ENCODE peak calls at places on chromosomes 7 and 10, in five cellular contexts. D is AG09319, C is transverse colon, G is AG09309, P is hepatocyte. X is an unnamed sample.

GRCh38 chr10:68871105-68871711 is 29.9 kb upstream of the DDX50 start:
- DNase-seq in D (no peak), C (no peak), G (no peak), P (peak), X (no peak)

GRCh38 chr10:120414946-120415345 is 42.1 kb upstream of the PLPP4 start:
- DNase-seq in D (no peak), C (no peak), G (no peak), P (no peak), X (no peak)

GRCh38 chr7:73504017-73504416 is 18.1 kb downstream of the BAZ1B start:
- DNase-seq in D (no peak), C (no peak), G (no peak), P (no peak), X (no peak)

GRCh38 chr10:45373003-45373782 is 823 bp upstream of the ALOX5 start:
- DNase-seq in D (no peak), C (peak), G (no peak), P (peak), X (peak)

GRCh38 chr7:138449580-138449979 is 10.5 kb upstream of the TRIM24 start:
- DNase-seq in D (no peak), C (no peak), G (no peak), P (no peak), X (no peak)

GRCh38 chr10:125868372-125868975 is 12.6 kb downstream of the DHX32 start:
- DNase-seq in D (no peak), C (peak), G (peak), P (peak), X (no peak)

GRCh38 chr10:124744047-124744687 is at the start of gene FAM53B:
- DNase-seq in D (no peak), C (peak), G (no peak), P (peak), X (peak)

GRCh38 chr7:131173148-131173890 is 154.4 kb upstream of the MKLN1 start:
- DNase-seq in D (no peak), C (no peak), G (no peak), P (no peak), X (no peak)

GRCh38 chr7:38321515-38321944 is 48.1 kb upstream of the TARP start:
- DNase-seq in D (peak), C (no peak), G (peak), P (no peak), X (no peak)

GRCh38 chr10:115432188-115432819 is 339.1 kb downstream of the ATRNL1 start:
- DNase-seq in D (no peak), C (no peak), G (no peak), P (peak), X (no peak)
- TF ChIP-seq CTCF in D (no peak), C (no peak), G (no peak), P (peak), X (no peak)

DNA sequence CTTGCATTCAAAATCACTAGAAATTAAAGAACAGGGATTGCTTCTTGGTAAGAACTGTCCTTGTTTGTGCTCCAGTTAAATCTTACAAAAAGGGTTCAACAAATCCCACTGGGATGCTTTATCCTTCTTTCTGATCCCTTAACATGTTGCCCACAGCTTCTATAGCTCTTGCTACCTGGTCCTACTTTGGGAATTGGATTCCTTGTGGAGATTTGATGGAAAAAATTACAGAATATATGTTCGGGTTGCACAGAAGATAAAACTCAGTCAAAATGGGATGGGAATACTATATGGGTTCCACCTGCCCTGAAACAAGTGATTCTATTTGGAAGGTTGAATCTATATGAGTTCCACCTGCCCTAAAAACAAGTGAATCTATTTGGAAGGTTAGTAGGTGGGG is at the start of gene OR2A25:
- DNase-seq in D (no peak), C (no peak), G (no peak), P (no peak), X (no peak)
- TF ChIP-seq CTCF in D (no peak), C (no peak), G (no peak), P (no peak), X (no peak)

DNA sequence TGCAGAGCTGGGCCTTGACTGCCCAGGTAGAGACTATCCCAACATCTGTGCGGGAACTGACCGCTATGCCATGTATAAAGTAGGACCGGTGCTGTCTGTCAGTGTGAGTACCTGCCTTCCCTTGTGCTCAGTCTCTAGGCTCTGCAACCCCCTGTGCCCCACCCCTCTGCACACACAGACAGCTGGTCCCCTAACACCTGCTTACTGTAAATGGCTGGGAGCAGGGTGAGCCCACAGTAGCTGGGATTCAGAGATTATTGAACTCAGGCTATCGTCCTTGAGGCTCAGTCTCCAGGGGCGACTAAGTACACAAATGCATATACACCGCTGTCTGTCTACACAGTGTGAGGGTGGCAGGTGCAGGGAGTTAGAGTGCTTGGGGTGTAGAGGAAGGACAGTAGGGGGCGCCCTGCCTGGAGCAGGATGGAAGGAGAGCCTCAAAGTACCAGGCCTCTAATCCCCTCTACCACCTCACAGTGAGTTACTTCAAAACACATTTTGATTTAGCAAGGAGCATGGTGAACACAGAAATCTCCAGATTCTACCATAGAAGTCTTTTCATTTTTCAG is 12.9 kb downstream of the UPP1 start:
- DNase-seq in D (no peak), C (no peak), G (no peak), P (no peak), X (no peak)
- TF ChIP-seq CTCF in D (peak), C (no peak), G (peak), P (no peak), X (no peak)

GRCh38 chr7:115747174-115747573 is 283.4 kb downstream of the TFEC start:
- DNase-seq in D (no peak), C (no peak), G (no peak), P (no peak), X (no peak)

GRCh38 chr7:115754226-115754625 is 276.3 kb downstream of the TFEC start:
- DNase-seq in D (no peak), C (no peak), G (no peak), P (no peak), X (no peak)

GRCh38 chr7:115749924-115750323 is 280.6 kb downstream of the TFEC start:
- DNase-seq in D (no peak), C (no peak), G (no peak), P (peak), X (no peak)

GRCh38 chr7:115748123-115748738 is 282.3 kb downstream of the TFEC start:
- DNase-seq in D (peak), C (no peak), G (no peak), P (peak), X (no peak)
- TF ChIP-seq CTCF in D (peak), C (peak), G (peak), P (peak), X (no peak)

GRCh38 chr7:140005754-140006503 is 56.8 kb downstream of the PARP12 start:
- DNase-seq in D (no peak), C (no peak), G (no peak), P (peak), X (no peak)
- TF ChIP-seq CTCF in D (peak), C (no peak), G (peak), P (peak), X (no peak)

GRCh38 chr7:129495987-129496386 is 6.3 kb upstream of the SMKR1 start:
- DNase-seq in D (no peak), C (no peak), G (no peak), P (no peak), X (no peak)

GRCh38 chr7:129492406-129492805 is 9.9 kb upstream of the SMKR1 start:
- DNase-seq in D (no peak), C (no peak), G (no peak), P (no peak), X (no peak)

GRCh38 chr7:129496653-129497052 is 5.7 kb upstream of the SMKR1 start:
- DNase-seq in D (no peak), C (no peak), G (no peak), P (no peak), X (no peak)

GRCh38 chr7:129494041-129494440 is 8.3 kb upstream of the SMKR1 start:
- DNase-seq in D (peak), C (no peak), G (peak), P (peak), X (no peak)

GRCh38 chr7:129493555-129493954 is 8.8 kb upstream of the SMKR1 start:
- DNase-seq in D (no peak), C (no peak), G (no peak), P (no peak), X (no peak)
- TF ChIP-seq CTCF in D (peak), C (no peak), G (peak), P (peak), X (no peak)

DNA sequence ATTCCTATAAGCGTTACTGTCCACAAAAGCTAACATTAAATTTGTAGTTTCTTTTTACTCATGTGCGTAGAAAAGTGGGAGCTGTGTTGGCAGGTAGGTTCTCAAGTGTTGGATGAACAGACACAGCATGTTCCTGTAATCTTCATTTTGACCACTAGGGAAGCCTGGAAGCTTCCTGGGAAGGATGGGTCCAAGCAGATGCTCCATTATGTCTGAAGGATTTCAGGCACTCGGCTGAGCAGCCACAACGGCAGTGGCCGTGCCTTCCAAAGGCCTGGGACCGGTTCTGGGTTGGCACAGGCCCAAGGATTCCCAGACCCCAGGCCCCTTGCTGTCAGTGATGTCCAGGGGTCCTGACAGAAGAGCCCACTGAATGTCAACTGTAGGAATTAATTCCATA is 386.3 kb downstream of the TNS3 start:
- DNase-seq in D (no peak), C (no peak), G (no peak), P (no peak), X (no peak)
- TF ChIP-seq CTCF in D (no peak), C (no peak), G (peak), P (no peak), X (no peak)

DNA sequence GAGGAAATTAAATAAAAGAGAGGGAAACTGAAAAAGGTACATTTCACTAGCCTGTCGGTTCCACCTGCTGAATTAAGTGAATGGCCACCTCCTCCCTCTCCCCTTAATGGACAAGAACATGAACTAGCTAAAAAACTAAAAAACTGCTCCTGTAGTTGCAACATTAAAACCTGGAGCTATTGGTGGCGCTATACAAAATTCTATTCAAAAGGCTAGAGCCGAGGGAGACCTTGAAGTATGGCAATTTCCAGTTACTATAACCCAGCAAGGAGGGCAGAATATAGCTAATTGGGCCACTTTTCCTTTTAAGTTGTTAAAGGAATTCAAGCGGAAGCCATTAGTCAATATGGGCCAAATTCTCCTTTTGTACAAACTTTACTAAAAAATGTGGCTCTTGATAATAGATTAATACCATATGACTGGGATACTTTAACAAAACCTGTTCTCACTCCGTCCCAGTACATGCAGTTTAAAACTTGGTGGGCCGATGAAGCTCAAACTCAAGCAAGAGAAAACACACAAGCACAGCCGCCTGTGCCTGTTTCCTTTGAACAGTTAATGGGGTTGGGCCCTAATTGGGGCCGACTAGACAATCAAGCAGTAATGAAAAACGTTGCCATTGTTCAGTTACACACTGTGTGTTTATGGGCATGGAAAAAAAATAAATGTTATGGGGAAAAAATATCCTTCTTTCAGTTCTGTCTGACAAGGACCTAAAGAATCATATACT is 6.5 kb upstream of the CHST3 start:
- DNase-seq in D (no peak), C (no peak), G (no peak), P (no peak), X (no peak)
- TF ChIP-seq CTCF in D (peak), C (no peak), G (peak), P (peak), X (no peak)

DNA sequence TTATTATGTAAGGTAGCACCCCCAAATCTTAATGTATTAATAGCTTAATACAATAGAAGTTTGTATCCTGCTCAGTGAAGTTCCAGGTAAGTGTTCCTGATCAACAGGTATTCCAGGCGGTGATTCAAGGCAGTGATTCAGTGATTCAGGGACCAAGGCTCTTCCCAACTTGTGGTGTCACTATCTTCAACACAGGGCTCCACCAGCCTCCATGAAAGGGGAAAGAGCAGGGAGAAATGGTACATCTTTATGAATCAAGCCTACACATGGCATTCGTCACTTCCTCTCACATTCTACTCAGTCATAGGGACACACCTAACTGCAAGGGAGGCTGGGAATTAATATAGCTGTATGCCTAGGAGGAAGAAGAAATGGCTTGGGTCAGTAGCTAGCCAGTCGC is 5.1 kb downstream of the GOLGA7B start:
- DNase-seq in D (no peak), C (no peak), G (no peak), P (no peak), X (no peak)
- TF ChIP-seq CTCF in D (no peak), C (no peak), G (no peak), P (no peak), X (no peak)